ENCODE peak calls at places on chromosome 9, in four cellular contexts. X, V, P and I are unnamed samples.

GRCh38 chr9:109349431-109349846 is 28.6 kb upstream of the EPB41L4B start:
- DNase-seq in X (peak; percentile 76), V (no peak), P (peak; percentile 68), I (peak; percentile 49)

GRCh38 chr9:100352727-100353505 is at the start of gene TEX10:
- DNase-seq in X (peak; percentile 49), V (peak; percentile 91), P (peak; percentile 97), I (peak; percentile 90)

GRCh38 chr9:93252781-93253530 is 69.0 kb downstream of the WNK2 start:
- DNase-seq in X (no peak), V (no peak), P (no peak), I (no peak)

GRCh38 chr9:133948571-133949485 is 43.3 kb downstream of the VAV2 start:
- DNase-seq in X (peak; percentile 10), V (no peak), P (no peak), I (no peak)

GRCh38 chr9:113675475-113675941 is 200.6 kb upstream of the ZNF618 start:
- DNase-seq in X (peak; percentile 39), V (peak; percentile 40), P (no peak), I (no peak)

GRCh38 chr9:93670208-93671029 is 94.0 kb downstream of the PHF2 start:
- DNase-seq in X (no peak), V (no peak), P (no peak), I (no peak)

GRCh38 chr9:23341346-23341745 is 484.7 kb downstream of the ELAVL2 start:
- DNase-seq in X (no peak), V (no peak), P (peak; percentile 75), I (peak; percentile 2)

GRCh38 chr9:16316911-16317817 is 553.3 kb downstream of the BNC2 start:
- DNase-seq in X (no peak), V (no peak), P (no peak), I (no peak)